ENCODE peak calls at places on chromosomes 12 and 14, in nine cellular contexts. K is RWPE2; T is GM12865; N is progenitor cell of endocrine pancreas; M is caudate nucleus; C is pancreas; V is NCI-H526; H is stimulated activated CD8-positive, alpha-beta memory T cell treated with anti-CD3 and anti-CD28 coated beads, Interleukin-2, amount 100 ng/mL, for 48 hours; B is GM03348. X is an unnamed sample.

GRCh38 chr12:112809684-112810083 is 18.1 kb downstream of the RPH3A start:
- DNase-seq in K (no peak), T (no peak), N (no peak), M (no peak), C (no peak), V (peak), H (no peak), B (no peak), X (no peak)

GRCh38 chr14:38420045-38420444 is 164.2 kb upstream of the CLEC14A start:
- DNase-seq in K (no peak), T (no peak), N (no peak), M (no peak), C (no peak), V (no peak), H (no peak), B (peak), X (no peak)

GRCh38 chr14:90567991-90568390 is 171.2 kb downstream of the CALM1 start:
- DNase-seq in K (no peak), T (no peak), N (no peak), M (peak), C (peak), V (no peak), H (no peak), B (no peak), X (no peak)

GRCh38 chr12:66901136-66901932 is 222.5 kb upstream of the GRIP1 start:
- DNase-seq in K (no peak), T (peak), N (no peak), M (no peak), C (no peak), V (no peak), H (no peak), B (no peak), X (no peak)

GRCh38 chr12:111599459-111600295 is 562 bp upstream of the ATXN2 start:
- DNase-seq in K (peak), T (peak), N (peak), M (peak), C (peak), V (peak), H (peak), B (peak), X (peak)

GRCh38 chr12:96233941-96234461 is 39.8 kb downstream of the ELK3 start:
- DNase-seq in K (peak), T (no peak), N (no peak), M (peak), C (no peak), V (no peak), H (no peak), B (peak), X (no peak)

GRCh38 chr14:57058319-57058718 is 210.4 kb downstream of the EXOC5 start:
- DNase-seq in K (no peak), T (no peak), N (no peak), M (no peak), C (no peak), V (no peak), H (no peak), B (no peak), X (no peak)

GRCh38 chr14:104681689-104682074 is 7.7 kb upstream of the INF2 start:
- DNase-seq in K (peak), T (no peak), N (no peak), M (peak), C (peak), V (no peak), H (no peak), B (peak), X (no peak)

GRCh38 chr14:98169170-98169587 is 1102.8 kb downstream of the BCL11B start:
- DNase-seq in K (no peak), T (peak), N (no peak), M (no peak), C (no peak), V (no peak), H (no peak), B (no peak), X (no peak)

GRCh38 chr12:125403145-125403789 is 338.0 kb downstream of the AACS start:
- DNase-seq in K (no peak), T (peak), N (no peak), M (no peak), C (no peak), V (peak), H (no peak), B (peak), X (no peak)

GRCh38 chr12:44889871-44890270 is 13.8 kb upstream of the NELL2 start:
- DNase-seq in K (no peak), T (no peak), N (no peak), M (no peak), C (no peak), V (no peak), H (no peak), B (no peak), X (no peak)

GRCh38 chr12:1353451-1353850 is 240.9 kb downstream of the FBXL14 start:
- DNase-seq in K (no peak), T (no peak), N (no peak), M (no peak), C (no peak), V (no peak), H (no peak), B (no peak), X (no peak)

GRCh38 chr12:6627598-6627997 is 8.2 kb downstream of the LPAR5 start:
- DNase-seq in K (no peak), T (peak), N (no peak), M (no peak), C (no peak), V (no peak), H (no peak), B (no peak), X (no peak)

X was measured in T follicular helper cell.